ENCODE peak calls at places on chromosome 21, in six cellular contexts. One of them, this sample, is unnamed. For H3K4me1, the result is how much of the 10 kb centered on the place peaks cover.

GRCh38 chr21:25764065-25764464 is 29.3 kb downstream of the GABPA start:
- DNase-seq in SK-N-SH: no peak
- DNase-seq in ovary: no peak
- DNase-seq in K562: no peak
- DNase-seq in transverse colon: no peak
- DNase-seq in stomach: no peak
- DNase-seq in this sample: no peak

GRCh38 chr21:25636727-25637126 is 2.3 kb upstream of the JAM2 start:
- DNase-seq in SK-N-SH: no peak
- DNase-seq in ovary: no peak
- DNase-seq in K562: no peak
- DNase-seq in transverse colon: no peak
- DNase-seq in stomach: no peak
- DNase-seq in this sample: no peak

GRCh38 chr21:16608209-16608830 is 878.5 kb downstream of the USP25 start:
- DNase-seq in transverse colon: no peak
- DNase-seq in stomach: no peak
- DNase-seq in SK-N-SH: no peak
- DNase-seq in ovary: no peak
- DNase-seq in K562: no peak
- DNase-seq in this sample: no peak

GRCh38 chr21:21146587-21147373 is 148.6 kb downstream of the NCAM2 start:
- DNase-seq in stomach: no peak
- DNase-seq in SK-N-SH: no peak
- DNase-seq in K562: peak
- DNase-seq in transverse colon: no peak
- DNase-seq in ovary: no peak
- DNase-seq in this sample: no peak

GRCh38 chr21:26473471-26473870 is 99.6 kb downstream of the CYYR1 start:
- DNase-seq in transverse colon: no peak
- DNase-seq in stomach: no peak
- DNase-seq in SK-N-SH: no peak
- DNase-seq in ovary: no peak
- DNase-seq in K562: no peak
- DNase-seq in this sample: no peak

GRCh38 chr21:34836103-34836932 is 167.5 kb downstream of the CLIC6 start:
- DNase-seq in transverse colon: peak
- DNase-seq in stomach: peak
- DNase-seq in SK-N-SH: no peak
- DNase-seq in K562: no peak
- DNase-seq in ovary: peak
- DNase-seq in this sample: peak

GRCh38 chr21:39885119-39885848 is 18.0 kb downstream of the PCP4 start:
- DNase-seq in stomach: no peak
- DNase-seq in ovary: no peak
- DNase-seq in K562: no peak
- DNase-seq in SK-N-SH: peak
- DNase-seq in transverse colon: peak
- DNase-seq in this sample: peak

GRCh38 chr21:22728091-22728490 is 1729.9 kb downstream of the NCAM2 start:
- DNase-seq in transverse colon: no peak
- DNase-seq in ovary: no peak
- DNase-seq in K562: no peak
- DNase-seq in SK-N-SH: no peak
- DNase-seq in stomach: no peak
- DNase-seq in this sample: no peak

GRCh38 chr21:41396452-41397107 is 29.5 kb upstream of the MX1 start:
- DNase-seq in transverse colon: peak
- DNase-seq in SK-N-SH: no peak
- DNase-seq in ovary: no peak
- DNase-seq in K562: no peak
- DNase-seq in stomach: peak
- DNase-seq in this sample: no peak

GRCh38 chr21:37767984-37768383 is 148.3 kb downstream of the KCNJ6 start:
- DNase-seq in stomach: no peak
- DNase-seq in transverse colon: no peak
- DNase-seq in ovary: no peak
- DNase-seq in SK-N-SH: no peak
- DNase-seq in K562: no peak
- DNase-seq in this sample: no peak

GRCh38 chr21:37507716-37508115 is 141.1 kb downstream of the DYRK1A start:
- DNase-seq in transverse colon: no peak
- DNase-seq in SK-N-SH: no peak
- DNase-seq in ovary: no peak
- DNase-seq in stomach: no peak
- DNase-seq in K562: no peak
- DNase-seq in this sample: no peak

GRCh38 chr21:38440746-38441145 is 57.5 kb downstream of the ERG start:
- DNase-seq in SK-N-SH: no peak
- DNase-seq in transverse colon: no peak
- DNase-seq in stomach: no peak
- DNase-seq in ovary: no peak
- DNase-seq in K562: peak
- DNase-seq in this sample: no peak

GRCh38 chr21:34846601-34847112 is 177.9 kb downstream of the CLIC6 start:
- DNase-seq in ovary: no peak
- DNase-seq in K562: no peak
- DNase-seq in transverse colon: peak
- DNase-seq in SK-N-SH: no peak
- DNase-seq in stomach: no peak
- DNase-seq in this sample: no peak

GRCh38 chr21:33492571-33492970 is 1.1 kb upstream of the DNAJC28 start:
- DNase-seq in SK-N-SH: no peak
- DNase-seq in ovary: no peak
- DNase-seq in K562: no peak
- DNase-seq in transverse colon: no peak
- DNase-seq in stomach: no peak
- DNase-seq in this sample: no peak

GRCh38 chr21:32008714-32009113 is 135.9 kb downstream of the HUNK start:
- DNase-seq in SK-N-SH: no peak
- DNase-seq in ovary: no peak
- DNase-seq in stomach: no peak
- DNase-seq in K562: no peak
- DNase-seq in transverse colon: no peak
- DNase-seq in this sample: no peak
- TF ChIP-seq CTCF in SK-N-SH: no peak
- TF ChIP-seq CTCF in ovary: no peak
- TF ChIP-seq CTCF in stomach: no peak
- TF ChIP-seq CTCF in K562: no peak
- TF ChIP-seq CTCF in transverse colon: no peak
- TF ChIP-seq CTCF in this sample: no peak

DNA sequence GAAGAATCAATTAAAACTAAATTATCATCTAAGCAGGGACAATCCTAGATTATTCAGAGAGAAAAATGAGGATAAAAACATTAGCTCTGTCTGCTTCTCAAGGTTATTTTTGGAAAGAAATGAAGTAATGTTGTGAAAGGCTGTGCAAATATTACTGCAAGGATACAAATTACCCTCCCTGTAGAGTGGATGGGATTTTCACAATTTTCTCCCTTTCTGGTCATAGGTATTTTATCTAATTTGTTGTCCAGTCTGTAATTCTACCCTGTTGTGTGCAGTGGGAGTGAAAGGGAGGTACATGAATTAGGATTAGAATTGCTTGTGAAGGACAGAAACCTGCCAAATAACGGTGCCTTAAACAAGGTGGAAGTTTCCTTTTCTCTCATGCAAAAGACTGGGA is 54.7 kb downstream of the MAP3K7CL start:
- DNase-seq in stomach: no peak
- DNase-seq in ovary: no peak
- DNase-seq in transverse colon: no peak
- DNase-seq in K562: no peak
- DNase-seq in SK-N-SH: no peak
- DNase-seq in this sample: no peak
- H3K4me1 ChIP-seq in stomach: under half
- H3K4me1 ChIP-seq in ovary: under half
- H3K4me1 ChIP-seq in transverse colon: under half
- H3K4me1 ChIP-seq in K562: under half
- H3K4me1 ChIP-seq in SK-N-SH: under half
- H3K4me1 ChIP-seq in this sample: under half

GRCh38 chr21:45377866-45378257 is 27.1 kb upstream of the COL18A1 start:
- DNase-seq in ovary: no peak
- DNase-seq in K562: no peak
- DNase-seq in transverse colon: no peak
- DNase-seq in SK-N-SH: no peak
- DNase-seq in stomach: no peak
- DNase-seq in this sample: no peak

GRCh38 chr21:45379901-45380330 is 25.0 kb upstream of the COL18A1 start:
- DNase-seq in K562: no peak
- DNase-seq in stomach: no peak
- DNase-seq in SK-N-SH: no peak
- DNase-seq in transverse colon: no peak
- DNase-seq in ovary: peak
- DNase-seq in this sample: peak

GRCh38 chr21:45377325-45377709 is 27.6 kb upstream of the COL18A1 start:
- DNase-seq in stomach: no peak
- DNase-seq in K562: no peak
- DNase-seq in ovary: no peak
- DNase-seq in transverse colon: no peak
- DNase-seq in SK-N-SH: no peak
- DNase-seq in this sample: no peak

GRCh38 chr21:45379171-45379900 is 25.6 kb upstream of the COL18A1 start:
- DNase-seq in SK-N-SH: no peak
- DNase-seq in stomach: no peak
- DNase-seq in ovary: peak
- DNase-seq in transverse colon: no peak
- DNase-seq in K562: no peak
- DNase-seq in this sample: peak

DNA sequence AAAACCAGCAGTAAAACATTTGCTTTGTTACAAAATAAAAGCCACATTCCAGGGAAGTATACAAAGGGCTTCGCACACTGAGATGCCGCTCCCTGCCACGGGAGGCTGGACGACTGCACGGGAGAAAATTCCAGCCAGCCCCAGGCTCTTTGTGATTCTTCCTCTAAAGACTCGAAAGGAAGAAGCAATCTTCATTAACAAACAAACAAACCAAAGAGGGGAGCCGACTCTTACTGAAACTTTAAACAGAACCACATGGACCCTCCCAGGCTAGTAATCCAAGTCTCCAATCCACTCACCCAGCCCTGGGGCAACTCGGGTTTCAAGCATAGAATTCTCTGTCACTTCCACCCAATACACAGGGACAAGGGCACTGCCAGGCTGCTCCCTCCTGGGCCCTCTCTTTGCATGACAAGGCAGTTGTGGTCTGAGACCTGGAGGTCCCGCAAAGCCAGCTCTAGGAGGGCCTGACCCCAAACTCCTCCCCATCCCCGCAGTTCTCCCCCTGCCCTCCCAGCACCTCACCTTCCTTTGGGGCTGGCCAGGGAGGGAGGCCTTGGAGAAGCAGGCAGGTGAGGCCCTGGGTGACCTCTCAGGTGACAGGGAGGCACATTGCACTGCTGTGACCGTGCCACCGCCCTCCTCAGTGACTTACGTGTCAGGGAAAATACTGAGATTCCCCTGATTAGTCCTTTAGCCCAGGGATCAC is 26.6 kb upstream of the COL18A1 start:
- DNase-seq in stomach: no peak
- DNase-seq in SK-N-SH: no peak
- DNase-seq in ovary: peak
- DNase-seq in K562: no peak
- DNase-seq in transverse colon: no peak
- DNase-seq in this sample: peak
- TF ChIP-seq EP300 in stomach: no peak
- TF ChIP-seq EP300 in SK-N-SH: no peak
- TF ChIP-seq EP300 in ovary: no peak
- TF ChIP-seq EP300 in K562: no peak
- TF ChIP-seq EP300 in transverse colon: no peak
- TF ChIP-seq EP300 in this sample: no peak

GRCh38 chr21:31566061-31566460 is 93.4 kb upstream of the SOD1 start:
- DNase-seq in K562: no peak
- DNase-seq in stomach: no peak
- DNase-seq in transverse colon: no peak
- DNase-seq in SK-N-SH: no peak
- DNase-seq in ovary: no peak
- DNase-seq in this sample: no peak
- TF ChIP-seq CTCF in K562: peak
- TF ChIP-seq CTCF in stomach: no peak
- TF ChIP-seq CTCF in transverse colon: no peak
- TF ChIP-seq CTCF in SK-N-SH: peak
- TF ChIP-seq CTCF in ovary: no peak
- TF ChIP-seq CTCF in this sample: no peak

GRCh38 chr21:45088729-45089128 is 14.3 kb downstream of the ADARB1 start:
- DNase-seq in ovary: no peak
- DNase-seq in K562: no peak
- DNase-seq in SK-N-SH: no peak
- DNase-seq in stomach: no peak
- DNase-seq in transverse colon: no peak
- DNase-seq in this sample: no peak

GRCh38 chr21:45085700-45086099 is 11.3 kb downstream of the ADARB1 start:
- DNase-seq in ovary: no peak
- DNase-seq in transverse colon: no peak
- DNase-seq in K562: no peak
- DNase-seq in stomach: no peak
- DNase-seq in SK-N-SH: no peak
- DNase-seq in this sample: no peak

GRCh38 chr21:45088116-45088515 is 13.7 kb downstream of the ADARB1 start:
- DNase-seq in ovary: no peak
- DNase-seq in stomach: no peak
- DNase-seq in transverse colon: no peak
- DNase-seq in K562: no peak
- DNase-seq in SK-N-SH: no peak
- DNase-seq in this sample: no peak

GRCh38 chr21:45086342-45086958 is 12.1 kb downstream of the ADARB1 start:
- DNase-seq in K562: no peak
- DNase-seq in transverse colon: no peak
- DNase-seq in ovary: no peak
- DNase-seq in SK-N-SH: peak
- DNase-seq in stomach: no peak
- DNase-seq in this sample: no peak

DNA sequence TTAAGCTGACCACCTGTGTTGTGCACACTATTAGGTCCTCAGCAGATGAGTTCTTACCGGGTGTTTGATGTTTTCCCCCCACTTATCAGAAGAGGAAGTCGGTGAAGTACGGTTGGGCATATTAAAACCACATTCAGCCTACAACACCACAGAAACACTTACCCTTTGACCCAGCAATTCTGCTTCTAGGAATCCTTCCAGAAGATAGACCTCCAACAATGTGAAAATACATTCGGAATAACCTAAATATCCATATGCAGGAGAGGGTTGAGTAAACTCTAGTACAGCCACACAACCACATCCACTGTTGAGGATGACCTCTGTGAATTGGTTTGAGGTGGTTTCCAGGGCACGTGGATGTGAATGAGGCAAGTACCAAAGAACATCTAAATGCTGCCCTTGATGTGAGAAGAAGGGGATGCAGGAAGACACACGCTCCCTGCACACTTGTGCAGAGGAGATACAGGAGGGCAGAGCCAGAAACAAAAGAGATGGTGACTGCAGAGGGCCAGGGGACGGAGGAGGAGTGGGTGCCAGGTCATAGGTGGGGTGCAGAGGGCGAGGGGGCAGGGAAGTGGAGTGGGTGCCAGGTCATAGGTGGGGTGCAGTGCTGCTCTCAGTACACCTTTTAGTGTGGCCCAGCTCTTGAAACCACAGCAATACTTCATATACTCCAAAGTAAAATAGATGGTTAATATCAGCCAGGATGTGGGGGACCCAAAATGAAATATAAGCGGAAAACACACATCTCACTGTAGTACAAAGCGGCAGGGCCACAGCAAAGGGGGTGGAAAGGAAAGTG is 12.8 kb downstream of the ADARB1 start:
- DNase-seq in ovary: no peak
- DNase-seq in SK-N-SH: no peak
- DNase-seq in stomach: no peak
- DNase-seq in K562: no peak
- DNase-seq in transverse colon: no peak
- DNase-seq in this sample: no peak
- H3K4me1 ChIP-seq in ovary: under half
- H3K4me1 ChIP-seq in SK-N-SH: under half
- H3K4me1 ChIP-seq in stomach: under half
- H3K4me1 ChIP-seq in K562: under half
- H3K4me1 ChIP-seq in transverse colon: under half
- H3K4me1 ChIP-seq in this sample: under half

GRCh38 chr21:28487455-28488070 is 505.1 kb downstream of the LTN1 start:
- DNase-seq in ovary: no peak
- DNase-seq in stomach: no peak
- DNase-seq in SK-N-SH: no peak
- DNase-seq in K562: no peak
- DNase-seq in transverse colon: no peak
- DNase-seq in this sample: no peak
- TF ChIP-seq EP300 in ovary: peak
- TF ChIP-seq EP300 in stomach: no peak
- TF ChIP-seq EP300 in SK-N-SH: no peak
- TF ChIP-seq EP300 in K562: no peak
- TF ChIP-seq EP300 in transverse colon: no peak
- TF ChIP-seq EP300 in this sample: peak